ENCODE peak calls at places on chromosomes 4 and X, in five cellular contexts. L, V, U, C and W are unnamed samples.
A peak's percentile ranks its signal among the peaks of the same experiment; 100 is the strongest.

GRCh38 chr4:2907706-2908293 is 55.4 kb downstream of the NOP14 start:
- DNase-seq in C (no peak), U (no peak), L (no peak), V (no peak), W (no peak)

GRCh38 chr4:103429283-103429682 is 231.1 kb upstream of the CENPE start:
- DNase-seq in L (no peak), C (no peak), V (no peak), U (no peak), W (no peak)

GRCh38 chr4:55663145-55663544 is 27.0 kb upstream of the NMU start:
- DNase-seq in C (no peak), U (no peak), L (no peak), V (no peak), W (no peak)

GRCh38 chr4:86910820-86911684 is 18.8 kb upstream of the C4orf36 start:
- DNase-seq in C (no peak), U (no peak), V (no peak), L (no peak), W (no peak)

GRCh38 chr4:71526626-71527406 is 188.0 kb downstream of the SLC4A4 start:
- DNase-seq in U (no peak), V (no peak), C (no peak), L (no peak), W (no peak)

GRCh38 chr4:127425911-127426310 is 206.8 kb upstream of the INTU start:
- DNase-seq in L (no peak), V (peak; percentile 5), U (no peak), C (no peak), W (no peak)

GRCh38 chrX:119885554-119886428 is 9.9 kb upstream of the AKAP14 start:
- DNase-seq in V (no peak), L (peak; percentile 45), U (no peak), C (no peak), W (no peak)

GRCh38 chr4:156686120-156686519 is 285.5 kb downstream of the PDGFC start:
- DNase-seq in V (no peak), U (no peak), L (peak; percentile 98), C (no peak), W (no peak)

DNA sequence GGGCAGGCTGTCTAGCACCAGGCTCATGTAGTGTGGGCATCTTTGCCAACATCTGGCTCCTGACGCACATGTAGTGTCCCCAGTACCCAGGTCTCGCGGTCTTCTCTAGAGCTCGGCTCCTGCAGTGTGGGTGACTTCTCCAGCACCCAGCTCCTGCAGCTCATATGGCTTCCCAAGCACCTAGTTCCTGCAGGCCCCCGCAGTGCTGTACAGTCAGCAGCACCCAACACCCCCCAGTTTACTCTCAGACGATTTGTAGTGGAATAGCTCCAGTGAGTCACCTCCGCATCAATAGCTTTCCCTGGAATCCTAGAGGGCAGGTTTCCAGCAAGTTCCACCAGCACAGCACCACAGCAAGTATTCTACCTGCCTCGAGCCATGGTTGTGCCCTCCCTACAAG is 30.9 kb downstream of the ZNF41 start:
- DNase-seq in V (no peak), C (no peak), L (no peak), U (no peak), W (no peak)
- H3K9me3 ChIP-seq in V (peaks cover 26% of the 10 kb centered on the region), C (peaks cover 5% of the 10 kb centered on the region), L (no peaks in the 10 kb centered on the region), U (peaks cover 37% of the 10 kb centered on the region), W (peaks cover 13% of the 10 kb centered on the region)

GRCh38 chrX:151871244-151871643 is 41.4 kb upstream of the MAGEA4 start:
- DNase-seq in U (no peak), C (no peak), V (no peak), L (peak; percentile 66), W (no peak)
- H3K9me3 ChIP-seq in U (no peaks in the 10 kb centered on the region), C (no peaks in the 10 kb centered on the region), V (no peaks in the 10 kb centered on the region), L (no peaks in the 10 kb centered on the region), W (no peaks in the 10 kb centered on the region)

GRCh38 chrX:155983326-155983725 is 14.2 kb upstream of the IL9R start:
- DNase-seq in L (no peak), U (no peak), C (no peak), V (no peak), W (no peak)

GRCh38 chrX:155985208-155985607 is 12.3 kb upstream of the IL9R start:
- DNase-seq in U (no peak), V (no peak), L (no peak), C (no peak), W (no peak)
- H3K9me3 ChIP-seq in U (no peaks in the 10 kb centered on the region), V (no peaks in the 10 kb centered on the region), L (no peaks in the 10 kb centered on the region), C (no peaks in the 10 kb centered on the region), W (no peaks in the 10 kb centered on the region)

GRCh38 chr4:133808151-133808550 is 393.4 kb downstream of the PABPC4L start:
- DNase-seq in C (no peak), L (peak; percentile 34), V (no peak), U (no peak), W (no peak)

GRCh38 chr4:133812236-133812635 is 389.4 kb downstream of the PABPC4L start:
- DNase-seq in L (no peak), C (no peak), V (no peak), U (no peak), W (no peak)

DNA sequence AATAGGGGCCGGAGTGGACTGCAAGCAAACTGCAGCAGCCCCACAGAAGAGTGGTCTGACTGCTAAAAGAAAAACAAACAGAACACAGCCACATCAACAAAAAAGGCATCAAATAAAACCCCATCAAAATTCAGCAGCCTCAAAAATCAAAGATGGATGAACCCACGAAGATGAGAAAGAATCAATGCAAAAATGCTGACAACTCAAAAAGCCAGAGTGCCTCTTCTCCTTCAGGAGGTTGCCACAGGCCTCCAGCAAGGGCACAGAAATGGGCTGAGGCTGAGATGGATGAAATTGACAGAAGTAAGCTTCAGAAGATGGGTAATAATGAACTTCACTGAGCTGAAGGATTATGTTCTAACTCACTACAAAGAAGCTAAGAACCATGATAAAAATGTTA is 388.6 kb downstream of the PABPC4L start:
- DNase-seq in V (no peak), L (no peak), U (no peak), C (no peak), W (no peak)
- H3K9me3 ChIP-seq in V (no peaks in the 10 kb centered on the region), L (no peaks in the 10 kb centered on the region), U (peaks cover 17% of the 10 kb centered on the region), C (no peaks in the 10 kb centered on the region), W (no peaks in the 10 kb centered on the region)

DNA sequence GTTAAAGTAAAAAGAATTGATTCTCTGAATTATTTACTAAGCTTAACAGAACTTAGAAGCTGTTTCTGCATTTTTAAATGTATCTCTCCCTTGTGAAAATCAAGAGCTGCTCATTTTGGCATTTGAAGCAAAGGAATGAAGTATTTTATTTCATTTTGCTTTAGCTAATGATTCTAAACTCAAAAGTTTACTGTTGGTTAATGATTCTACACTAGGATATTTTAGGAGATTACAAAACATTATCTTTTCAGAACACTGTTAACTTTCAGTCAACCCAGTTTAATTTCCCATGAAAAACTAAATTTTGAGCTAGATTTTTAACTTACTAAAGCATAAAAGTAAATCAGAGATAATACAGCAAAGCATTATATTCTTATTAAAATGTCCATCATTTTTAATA is 355.2 kb upstream of the CXorf51B start:
- DNase-seq in C (no peak), L (no peak), U (no peak), V (no peak), W (no peak)
- H3K9me3 ChIP-seq in C (no peaks in the 10 kb centered on the region), L (no peaks in the 10 kb centered on the region), U (no peaks in the 10 kb centered on the region), V (no peaks in the 10 kb centered on the region), W (no peaks in the 10 kb centered on the region)

DNA sequence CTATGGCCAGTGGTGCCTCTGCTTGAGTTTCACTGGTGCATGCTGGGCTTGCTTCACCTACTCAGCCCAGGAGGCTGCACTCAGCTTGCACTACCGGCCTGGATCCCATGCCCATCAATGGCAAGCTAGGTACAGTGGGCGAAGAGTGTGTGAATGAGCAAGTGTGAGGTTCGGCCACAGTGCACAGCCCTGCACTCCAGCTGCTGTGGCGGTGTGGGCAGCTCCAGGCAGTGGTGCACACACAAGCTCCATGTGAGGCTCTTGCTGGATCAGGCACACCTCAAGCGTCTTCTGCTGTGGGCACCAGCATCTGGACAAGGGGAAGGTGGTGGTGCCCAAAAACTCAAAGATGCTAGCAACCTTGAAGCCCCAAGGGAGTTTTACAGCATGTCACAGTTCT is 820.9 kb upstream of the LCORL start:
- DNase-seq in L (no peak), C (peak; percentile 27), V (no peak), U (no peak), W (no peak)
- H3K9me3 ChIP-seq in L (no peaks in the 10 kb centered on the region), C (no peaks in the 10 kb centered on the region), V (no peaks in the 10 kb centered on the region), U (no peaks in the 10 kb centered on the region), W (no peaks in the 10 kb centered on the region)

DNA sequence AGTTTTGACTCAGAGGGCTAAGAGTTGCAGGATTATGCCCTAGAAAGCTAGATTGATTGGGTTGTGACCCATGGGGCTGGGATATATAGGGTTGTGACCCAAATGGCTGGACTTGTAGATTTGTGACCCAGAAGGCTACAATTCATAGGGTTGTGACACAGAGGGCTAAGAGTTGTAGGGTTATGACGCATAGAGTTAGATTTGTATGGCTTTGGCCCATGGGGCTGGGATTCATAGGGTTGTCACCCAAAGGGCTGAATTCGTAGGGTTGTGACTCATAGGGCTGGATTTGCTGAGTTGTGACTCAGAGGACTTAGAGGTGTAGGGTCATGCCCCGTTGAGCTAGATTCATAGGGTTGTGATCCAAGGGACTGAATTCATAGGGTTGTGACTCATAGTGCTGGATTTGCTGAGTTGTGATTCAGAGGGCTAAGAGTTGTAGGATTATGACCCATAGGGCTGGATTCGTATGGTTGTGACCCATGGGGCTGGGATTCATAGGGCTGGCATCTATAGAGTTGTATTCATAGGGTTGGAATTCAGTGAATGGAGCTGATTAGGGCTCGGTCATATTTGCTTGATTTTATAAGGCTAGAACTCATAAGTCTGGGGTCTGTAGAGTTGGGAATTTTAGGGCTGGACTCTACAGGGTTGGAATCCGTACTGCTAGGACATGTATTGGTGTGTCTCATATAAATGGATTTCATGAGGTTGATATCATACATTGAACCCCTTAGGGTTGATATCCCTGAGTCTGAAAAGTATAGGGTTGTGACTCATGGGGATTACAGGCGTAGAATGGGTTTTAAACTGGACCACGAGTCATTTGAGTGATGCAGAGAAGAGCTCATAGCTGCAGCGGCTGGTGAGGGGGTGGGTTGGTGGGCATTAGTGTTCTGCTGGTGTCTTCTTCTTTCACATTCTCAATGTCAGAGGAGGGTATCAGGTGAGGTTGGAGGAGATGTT is 125.7 kb downstream of the CRLF2 start:
- DNase-seq in U (no peak), C (no peak), L (no peak), V (no peak), W (no peak)
- H3K9me3 ChIP-seq in U (peaks cover 16% of the 10 kb centered on the region), C (no peaks in the 10 kb centered on the region), L (no peaks in the 10 kb centered on the region), V (no peaks in the 10 kb centered on the region), W (no peaks in the 10 kb centered on the region)

GRCh38 chrX:145826466-145826865 is 8.8 kb downstream of the SLITRK2 start:
- DNase-seq in L (no peak), U (no peak), C (no peak), V (no peak), W (no peak)
- H3K9me3 ChIP-seq in L (no peaks in the 10 kb centered on the region), U (no peaks in the 10 kb centered on the region), C (no peaks in the 10 kb centered on the region), V (no peaks in the 10 kb centered on the region), W (no peaks in the 10 kb centered on the region)

DNA sequence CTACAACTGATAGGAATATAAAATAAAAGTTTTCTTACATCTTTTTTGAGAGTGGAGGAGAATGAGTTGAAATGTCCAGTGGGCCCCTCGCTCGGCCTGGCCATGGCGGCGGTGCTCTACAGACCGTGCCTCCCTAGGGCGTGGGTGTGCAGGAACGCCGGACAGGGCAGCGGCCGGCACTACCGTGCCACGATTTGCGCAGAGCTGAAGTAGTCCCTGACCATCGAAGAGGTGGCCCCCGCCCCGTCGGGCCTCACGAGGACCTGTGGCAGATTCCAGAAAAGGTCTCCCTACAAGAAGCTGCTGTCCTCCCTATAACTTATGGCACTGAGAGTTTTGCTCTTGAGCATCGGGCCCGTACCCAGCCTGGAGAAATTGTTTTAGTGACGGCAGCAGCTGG is 228.9 kb upstream of the ARHGAP24 start:
- DNase-seq in U (no peak), C (peak; percentile 70), V (peak; percentile 9), L (no peak), W (no peak)
- H3K9me3 ChIP-seq in U (no peaks in the 10 kb centered on the region), C (no peaks in the 10 kb centered on the region), V (no peaks in the 10 kb centered on the region), L (no peaks in the 10 kb centered on the region), W (no peaks in the 10 kb centered on the region)